ENCODE peak calls at places on chromosome 12, in ten cellular contexts. X is coronary artery, S is ovary, K is Ammon's horn, G is left cardiac atrium, N is WTC11, H is astrocyte of the spinal cord, R is tibial nerve, B is osteocyte, E is IMR-90. D is an unnamed sample.

GRCh38 chr12:79055926-79056674 is 191.5 kb downstream of the SYT1 start:
- DNase-seq in X (no peak), S (no peak), K (no peak), G (no peak), N (no peak), H (peak), R (no peak), B (no peak), E (peak), D (peak)

GRCh38 chr12:95213928-95214327 is 3.3 kb downstream of the FGD6 start:
- DNase-seq in X (no peak), S (no peak), K (no peak), G (no peak), N (no peak), H (no peak), R (no peak), B (no peak), E (no peak), D (no peak)

GRCh38 chr12:22658214-22658613 is 33.2 kb downstream of the ETNK1 start:
- DNase-seq in X (no peak), S (no peak), K (no peak), G (no peak), N (no peak), H (peak), R (no peak), B (no peak), E (peak), D (peak)

GRCh38 chr12:101653503-101653902 is 43.9 kb upstream of the CHPT1 start:
- DNase-seq in X (no peak), S (no peak), K (no peak), G (no peak), N (no peak), H (no peak), R (no peak), B (no peak), E (no peak), D (no peak)

GRCh38 chr12:823043-823698 is 70.8 kb downstream of the WNK1 start:
- DNase-seq in X (no peak), S (no peak), K (peak), G (no peak), N (no peak), H (no peak), R (no peak), B (no peak), E (no peak), D (no peak)

GRCh38 chr12:25716842-25717241 is 163.8 kb upstream of the LMNTD1 start:
- DNase-seq in X (no peak), S (no peak), K (no peak), G (no peak), N (no peak), H (no peak), R (no peak), B (no peak), E (no peak), D (no peak)

GRCh38 chr12:76032043-76032981 is 736 bp upstream of the PHLDA1 start:
- DNase-seq in X (peak), S (peak), K (peak), G (peak), N (peak), H (peak), R (peak), B (no peak), E (peak), D (peak)

GRCh38 chr12:17579148-17580026 is 510.6 kb downstream of the RERGL start:
- DNase-seq in X (no peak), S (no peak), K (no peak), G (no peak), N (no peak), H (no peak), R (no peak), B (no peak), E (no peak), D (no peak)

GRCh38 chr12:124928912-124929530 is 14.6 kb upstream of the UBC start:
- DNase-seq in X (no peak), S (no peak), K (no peak), G (peak), N (no peak), H (no peak), R (no peak), B (no peak), E (no peak), D (no peak)

GRCh38 chr12:70576341-70577282 is 60.6 kb downstream of the PTPRB start:
- DNase-seq in X (no peak), S (no peak), K (peak), G (no peak), N (no peak), H (peak), R (no peak), B (no peak), E (peak), D (peak)

GRCh38 chr12:4483885-4484823 is 38.5 kb upstream of the FGF6 start:
- DNase-seq in X (no peak), S (no peak), K (no peak), G (no peak), N (no peak), H (no peak), R (no peak), B (no peak), E (no peak), D (no peak)

GRCh38 chr12:66149702-66150398 is 19.3 kb upstream of the LLPH start:
- DNase-seq in X (no peak), S (no peak), K (no peak), G (peak), N (no peak), H (no peak), R (peak), B (no peak), E (no peak), D (peak)

GRCh38 chr12:90790747-90791146 is 164.2 kb downstream of the CCER1 start:
- DNase-seq in X (no peak), S (no peak), K (no peak), G (no peak), N (no peak), H (no peak), R (no peak), B (no peak), E (no peak), D (no peak)